ENCODE peak calls at places on chromosomes 11 and 22, in four cellular contexts. F, R, C and H are unnamed samples. For H3K4me1 and H4K20me1, the result is how much of the 10 kb centered on the place peaks cover.

GRCh38 chr11:68632802-68633201 is 51.5 kb upstream of the GAL start:
- DNase-seq in F (peak), R (peak), C (peak), H (peak)

GRCh38 chr11:30025396-30026139 is 8.7 kb upstream of the KCNA4 start:
- DNase-seq in F (no peak), R (no peak), C (no peak), H (no peak)

GRCh38 chr11:100094121-100094865 is 592.8 kb upstream of the ARHGAP42 start:
- DNase-seq in F (no peak), R (no peak), C (no peak), H (no peak)

GRCh38 chr11:12706531-12707499 is 32.6 kb downstream of the TEAD1 start:
- DNase-seq in F (no peak), R (no peak), C (no peak), H (peak)

GRCh38 chr22:42167066-42167465 is 36.5 kb upstream of the CYP2D6 start:
- DNase-seq in F (no peak), R (no peak), C (no peak), H (no peak)

GRCh38 chr11:32643526-32643925 is 59.9 kb downstream of the EIF3M start:
- DNase-seq in F (no peak), R (peak), C (peak), H (no peak)

GRCh38 chr11:90594658-90595057 is 371.8 kb upstream of the CHORDC1 start:
- DNase-seq in F (peak), R (no peak), C (no peak), H (no peak)

GRCh38 chr11:122253541-122254317 is 137.7 kb upstream of the BLID start:
- DNase-seq in F (no peak), R (peak), C (peak), H (peak)

GRCh38 chr11:33222052-33222451 is 35.1 kb upstream of the HIPK3 start:
- DNase-seq in F (no peak), R (no peak), C (no peak), H (no peak)

GRCh38 chr11:86218125-86219081 is 26.1 kb upstream of the EED start:
- DNase-seq in F (peak), R (peak), C (peak), H (peak)

GRCh38 chr11:9351956-9352355 is 32.5 kb upstream of the IPO7 start:
- DNase-seq in F (no peak), R (peak), C (peak), H (no peak)

GRCh38 chr22:24289781-24290181 is 19.1 kb downstream of the SPECC1L start:
- DNase-seq in F (no peak), R (peak), C (no peak), H (no peak)

GRCh38 chr11:65381721-65382035 is 768 bp downstream of the SLC25A45 start:
- DNase-seq in F (no peak), R (peak), C (no peak), H (no peak)

GRCh38 chr22:17199131-17199731 is 20.0 kb downstream of the ADA2 start:
- DNase-seq in F (peak), R (peak), C (peak), H (peak)
- H3K4me3 ChIP-seq in F (peak), R (peak), C (no peak), H (peak)

GRCh38 chr11:108286369-108286768 is 63.5 kb downstream of the ATM start:
- DNase-seq in F (no peak), R (no peak), C (no peak), H (no peak)

GRCh38 chr11:108289699-108290098 is 66.8 kb downstream of the ATM start:
- DNase-seq in F (no peak), R (no peak), C (no peak), H (no peak)

DNA sequence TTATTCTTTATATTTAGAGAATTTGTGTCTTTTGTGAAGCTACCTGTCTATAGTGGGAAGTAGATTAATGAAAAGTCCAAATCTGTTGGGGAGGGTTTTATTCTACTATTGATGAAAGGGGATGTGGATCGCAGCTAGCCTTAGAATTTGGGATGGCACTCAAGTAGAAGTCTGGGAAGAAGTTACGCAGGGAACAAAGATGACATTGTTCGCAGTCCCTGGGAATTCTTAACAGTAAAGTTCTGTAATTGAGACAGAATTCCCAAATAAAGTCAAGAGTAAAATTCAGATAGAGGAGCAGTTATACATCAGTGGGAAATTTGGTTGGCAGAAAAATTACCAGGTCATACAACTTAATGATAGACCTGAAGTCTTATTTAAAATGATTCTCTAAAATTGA is 64.1 kb downstream of the ATM start:
- DNase-seq in F (no peak), R (no peak), C (no peak), H (no peak)
- H3K4me1 ChIP-seq in F (under half), R (under half), C (under half), H (under half)

GRCh38 chr11:77775941-77776340 is 44.6 kb downstream of the RSF1 start:
- DNase-seq in F (no peak), R (no peak), C (no peak), H (no peak)

GRCh38 chr11:77776455-77776854 is 44.1 kb downstream of the RSF1 start:
- DNase-seq in F (no peak), R (peak), C (peak), H (no peak)

GRCh38 chr11:77770629-77771028 is 49.9 kb downstream of the RSF1 start:
- DNase-seq in F (no peak), R (no peak), C (no peak), H (no peak)

DNA sequence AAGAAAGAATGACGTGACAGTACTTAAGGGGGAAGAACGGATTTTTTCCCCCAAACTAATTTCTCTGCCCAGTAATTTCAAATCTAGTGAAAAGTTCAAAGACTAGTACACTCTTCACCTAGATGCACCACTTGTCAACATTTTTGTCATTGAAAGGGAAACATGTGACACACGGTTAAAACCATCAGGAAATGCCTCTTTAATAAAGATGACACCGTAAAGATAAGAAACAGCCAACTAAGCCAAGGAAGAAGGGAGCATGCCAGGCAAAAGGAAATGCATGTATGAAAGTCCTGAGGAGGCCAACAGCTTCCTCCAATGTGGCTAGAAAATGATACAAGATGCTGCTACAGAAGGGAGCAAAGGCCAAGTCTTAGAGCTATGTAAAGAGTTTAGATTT is 49.4 kb downstream of the RSF1 start:
- DNase-seq in F (no peak), R (no peak), C (no peak), H (no peak)
- H4K20me1 ChIP-seq in F (half or more), R (under half), C (half or more), H (half or more)

DNA sequence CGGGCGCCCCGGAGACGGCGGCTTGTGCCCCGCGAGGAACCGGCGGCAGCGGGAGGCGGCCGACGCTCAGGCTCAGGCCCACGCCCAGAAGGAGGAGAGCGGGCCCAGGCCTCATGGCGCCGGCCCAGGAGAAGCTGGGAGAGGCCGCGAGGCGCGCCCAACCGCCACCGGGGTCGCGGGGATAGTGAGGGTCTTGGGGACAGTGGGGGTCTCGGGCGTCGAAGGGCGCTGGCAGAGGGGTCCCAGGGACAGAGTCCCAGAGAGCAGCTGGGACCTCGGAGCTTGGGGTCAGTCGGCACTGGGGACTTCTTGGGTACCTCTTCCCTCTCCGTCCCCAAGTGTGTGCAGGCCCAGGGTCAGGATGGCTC is at the start of gene PKDREJ:
- DNase-seq in F (no peak), R (no peak), C (no peak), H (no peak)
- H3K4me3 ChIP-seq in F (no peak), R (peak), C (no peak), H (no peak)

DNA sequence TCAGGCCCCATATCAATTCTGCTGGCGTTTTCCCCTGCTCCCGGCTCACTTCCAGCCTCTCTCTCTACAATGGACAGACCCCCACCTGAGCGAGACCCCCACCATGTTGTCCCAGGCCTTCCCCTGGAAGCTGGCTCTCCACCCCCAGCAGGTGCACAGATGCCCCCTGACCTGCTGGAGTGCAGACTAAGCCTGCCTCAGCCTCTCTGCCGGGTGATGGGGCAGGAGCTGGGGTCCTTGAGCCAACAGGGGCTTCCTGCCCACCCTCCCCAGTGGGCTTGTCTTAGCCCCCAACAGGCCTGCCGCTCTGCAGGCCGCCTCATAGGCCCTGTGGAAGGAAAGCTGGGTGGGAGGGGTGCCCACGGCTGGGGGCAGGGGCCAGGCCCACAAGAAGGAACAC is 10.0 kb downstream of the ELFN2 start:
- DNase-seq in F (no peak), R (no peak), C (no peak), H (no peak)
- H3K4me1 ChIP-seq in F (under half), R (under half), C (under half), H (under half)

DNA sequence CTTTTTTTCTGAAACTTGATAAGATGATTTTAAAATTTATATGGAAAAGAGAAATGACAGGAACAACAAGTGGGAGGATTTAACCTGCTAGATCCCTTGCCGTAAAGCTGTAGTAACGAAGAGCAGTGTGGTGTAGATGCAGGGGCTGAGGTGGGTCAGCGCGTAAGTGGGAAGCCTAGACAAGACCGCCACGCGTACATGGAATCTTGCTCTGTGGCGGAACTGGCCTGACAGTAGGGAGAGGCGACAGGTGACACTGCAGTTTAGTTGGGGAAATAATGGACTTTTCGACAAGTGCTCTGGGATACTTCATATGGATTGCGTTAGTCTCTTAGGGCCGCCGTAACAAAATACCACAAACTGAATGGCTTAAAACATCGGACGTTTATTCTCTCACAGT is 28.8 kb downstream of the TNRC6B start:
- DNase-seq in F (no peak), R (no peak), C (no peak), H (no peak)
- H4K20me1 ChIP-seq in F (under half), R (under half), C (half or more), H (half or more)

DNA sequence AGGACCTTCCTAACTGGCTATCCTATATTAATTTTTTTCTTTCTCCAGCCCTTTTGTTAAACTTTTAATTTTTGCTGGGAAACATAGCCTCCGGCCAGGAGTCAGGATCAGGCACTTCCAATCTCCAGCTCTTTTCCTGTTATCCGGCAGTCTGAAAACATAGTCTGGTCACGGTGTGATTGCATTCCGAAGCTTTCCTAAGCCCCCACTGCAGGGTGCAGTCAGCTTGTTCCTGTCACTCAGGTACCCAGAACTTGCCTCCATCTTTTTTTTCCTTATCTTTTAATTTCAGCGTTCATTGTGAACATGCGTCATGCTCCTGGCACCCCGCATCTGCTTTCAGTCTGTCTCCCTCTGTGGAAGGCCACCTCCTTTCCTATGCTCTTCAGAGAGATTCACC is 59.4 kb downstream of the GRK3 start:
- DNase-seq in F (no peak), R (no peak), C (no peak), H (no peak)
- H3K4me3 ChIP-seq in F (no peak), R (no peak), C (no peak), H (no peak)

GRCh38 chr11:119793335-119793984 is 64.5 kb upstream of the NECTIN1 start:
- DNase-seq in F (no peak), R (peak), C (no peak), H (no peak)

GRCh38 chr11:119796363-119797060 is 67.5 kb upstream of the NECTIN1 start:
- DNase-seq in F (no peak), R (no peak), C (no peak), H (no peak)

GRCh38 chr11:119794756-119795155 is 65.8 kb upstream of the NECTIN1 start:
- DNase-seq in F (no peak), R (peak), C (no peak), H (no peak)

GRCh38 chr11:119794141-119794665 is 65.2 kb upstream of the NECTIN1 start:
- DNase-seq in F (no peak), R (no peak), C (no peak), H (no peak)

GRCh38 chr11:119795231-119795630 is 66.2 kb upstream of the NECTIN1 start:
- DNase-seq in F (no peak), R (peak), C (peak), H (peak)
- H3K4me1 ChIP-seq in F (under half), R (under half), C (under half), H (under half)

DNA sequence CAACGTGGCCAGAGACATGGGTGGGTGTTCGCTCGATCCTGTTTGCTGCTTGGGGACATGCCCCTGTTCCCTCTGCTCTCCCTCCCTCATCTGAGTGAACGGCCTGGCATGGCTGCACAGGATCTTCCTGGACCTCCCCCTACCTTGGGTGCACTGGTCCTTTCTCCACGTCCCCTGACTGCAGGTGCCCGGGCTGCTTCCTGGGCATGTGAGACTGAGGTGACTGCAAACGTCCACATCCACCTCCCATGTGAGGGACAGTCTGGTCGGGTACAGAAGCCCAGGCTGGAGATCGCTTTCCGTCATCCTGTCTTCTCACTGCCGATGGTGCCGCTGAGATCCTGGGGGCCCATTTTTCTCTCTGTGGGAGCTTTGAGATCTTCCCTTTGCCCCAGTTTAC is 11.8 kb downstream of the SULT4A1 start:
- DNase-seq in F (no peak), R (no peak), C (no peak), H (no peak)
- H4K20me1 ChIP-seq in F (under half), R (under half), C (under half), H (under half)

GRCh38 chr11:128302425-128303186 is 284.8 kb downstream of the ETS1 start:
- DNase-seq in F (peak), R (no peak), C (no peak), H (no peak)
- H3K4me3 ChIP-seq in F (no peak), R (no peak), C (no peak), H (no peak)